ENCODE peak calls at places on chromosomes 11 and 22, in five cellular contexts. One of them, this sample, is unnamed.

GRCh38 chr11:103671143-103671651 is 365.2 kb upstream of the DDI1 start:
- DNase-seq in BJ: no peak
- DNase-seq in IMR-90: no peak
- DNase-seq in lung microvascular endothelial cell: no peak
- DNase-seq in effector memory CD4-positive, alpha-beta T cell: no peak
- DNase-seq in this sample: no peak

GRCh38 chr22:46273432-46274148 is 5.8 kb downstream of the TTC38 start:
- DNase-seq in BJ: no peak
- DNase-seq in IMR-90: no peak
- DNase-seq in lung microvascular endothelial cell: no peak
- DNase-seq in effector memory CD4-positive, alpha-beta T cell: no peak
- DNase-seq in this sample: no peak

GRCh38 chr11:548700-549603 is 11.6 kb downstream of the LMNTD2 start:
- DNase-seq in BJ: no peak
- DNase-seq in IMR-90: no peak
- DNase-seq in lung microvascular endothelial cell: no peak
- DNase-seq in effector memory CD4-positive, alpha-beta T cell: no peak
- DNase-seq in this sample: no peak

GRCh38 chr11:68037481-68038225 is 1.2 kb upstream of the TCIRG1 start:
- DNase-seq in BJ: no peak
- DNase-seq in IMR-90: no peak
- DNase-seq in lung microvascular endothelial cell: peak
- DNase-seq in effector memory CD4-positive, alpha-beta T cell: no peak
- DNase-seq in this sample: no peak

GRCh38 chr11:82873919-82874333 is 26.3 kb downstream of the PRCP start:
- DNase-seq in BJ: no peak
- DNase-seq in IMR-90: no peak
- DNase-seq in lung microvascular endothelial cell: peak
- DNase-seq in effector memory CD4-positive, alpha-beta T cell: no peak
- DNase-seq in this sample: no peak

GRCh38 chr11:79026803-79027445 is 413.9 kb downstream of the TENM4 start:
- DNase-seq in BJ: peak
- DNase-seq in IMR-90: peak
- DNase-seq in lung microvascular endothelial cell: no peak
- DNase-seq in effector memory CD4-positive, alpha-beta T cell: no peak
- DNase-seq in this sample: peak

GRCh38 chr11:71491531-71492329 is 35.3 kb upstream of the KRTAP5-7 start:
- DNase-seq in BJ: no peak
- DNase-seq in IMR-90: no peak
- DNase-seq in lung microvascular endothelial cell: no peak
- DNase-seq in effector memory CD4-positive, alpha-beta T cell: no peak
- DNase-seq in this sample: no peak

GRCh38 chr22:38788016-38788415 is 5.9 kb downstream of the DNAL4 start:
- DNase-seq in BJ: no peak
- DNase-seq in IMR-90: peak
- DNase-seq in lung microvascular endothelial cell: no peak
- DNase-seq in effector memory CD4-positive, alpha-beta T cell: no peak
- DNase-seq in this sample: no peak

GRCh38 chr22:35631597-35631996 is 14.5 kb upstream of the MB start:
- DNase-seq in BJ: no peak
- DNase-seq in IMR-90: no peak
- DNase-seq in lung microvascular endothelial cell: peak
- DNase-seq in effector memory CD4-positive, alpha-beta T cell: no peak
- DNase-seq in this sample: no peak

GRCh38 chr11:69231466-69232018 is 62.4 kb upstream of the MYEOV start:
- DNase-seq in BJ: no peak
- DNase-seq in IMR-90: no peak
- DNase-seq in lung microvascular endothelial cell: no peak
- DNase-seq in effector memory CD4-positive, alpha-beta T cell: no peak
- DNase-seq in this sample: no peak

GRCh38 chr22:20622650-20623339 is 115.4 kb downstream of the MED15 start:
- DNase-seq in BJ: no peak
- DNase-seq in IMR-90: no peak
- DNase-seq in lung microvascular endothelial cell: no peak
- DNase-seq in effector memory CD4-positive, alpha-beta T cell: no peak
- DNase-seq in this sample: no peak

GRCh38 chr11:61551630-61552029 is 29.2 kb downstream of the SYT7 start:
- DNase-seq in BJ: no peak
- DNase-seq in IMR-90: peak
- DNase-seq in lung microvascular endothelial cell: peak
- DNase-seq in effector memory CD4-positive, alpha-beta T cell: no peak
- DNase-seq in this sample: peak